ENCODE peak calls at places on chromosomes 2 and 18, in five cellular contexts. F is spleen, K is osteoblast, U is cardiac fibroblast, C is GM12865. Z is an unnamed sample.

GRCh38 chr18:23283933-23284430 is 148.7 kb downstream of the CABLES1 start:
- DNase-seq in F (no peak), K (no peak), U (peak; percentile 21), C (peak; percentile 81), Z (no peak)

GRCh38 chr2:6237261-6237660 is 545.1 kb downstream of the SOX11 start:
- DNase-seq in F (no peak), K (no peak), U (no peak), C (no peak), Z (no peak)

GRCh38 chr2:27952070-27952469 is 61.5 kb downstream of the BABAM2 start:
- DNase-seq in F (no peak), K (no peak), U (no peak), C (no peak), Z (no peak)

GRCh38 chr2:215379948-215380347 is 55.9 kb downstream of the FN1 start:
- DNase-seq in F (no peak), K (no peak), U (no peak), C (no peak), Z (no peak)

GRCh38 chr2:38997784-38998183 is 108.1 kb downstream of the ARHGEF33 start:
- DNase-seq in F (no peak), K (peak; percentile 92), U (peak; percentile 90), C (no peak), Z (peak; percentile 82)

GRCh38 chr2:122390406-122390805 is 635.0 kb downstream of the TSN start:
- DNase-seq in F (no peak), K (no peak), U (no peak), C (peak; percentile 1), Z (no peak)

GRCh38 chr2:62144689-62145477 is 51.0 kb upstream of the B3GNT2 start:
- DNase-seq in F (no peak), K (no peak), U (no peak), C (peak; percentile 25), Z (no peak)

GRCh38 chr18:26386421-26386820 is 160.2 kb downstream of the TAF4B start:
- DNase-seq in F (no peak), K (no peak), U (peak; percentile 47), C (no peak), Z (no peak)

GRCh38 chr2:44747794-44748193 is 193.7 kb upstream of the SIX3 start:
- DNase-seq in F (no peak), K (no peak), U (no peak), C (no peak), Z (no peak)

GRCh38 chr2:127094509-127095366 is 12.2 kb downstream of the BIN1 start:
- DNase-seq in F (peak; percentile 89), K (peak; percentile 95), U (peak; percentile 33), C (no peak), Z (no peak)

GRCh38 chr2:127093648-127094210 is 13.2 kb downstream of the BIN1 start:
- DNase-seq in F (peak; percentile 76), K (peak; percentile 76), U (no peak), C (no peak), Z (no peak)

GRCh38 chr2:127092306-127092705 is 14.6 kb downstream of the BIN1 start:
- DNase-seq in F (peak; percentile 69), K (peak; percentile 73), U (no peak), C (no peak), Z (no peak)

GRCh38 chr2:127091886-127092285 is 15.1 kb downstream of the BIN1 start:
- DNase-seq in F (peak; percentile 57), K (no peak), U (no peak), C (no peak), Z (no peak)

DNA sequence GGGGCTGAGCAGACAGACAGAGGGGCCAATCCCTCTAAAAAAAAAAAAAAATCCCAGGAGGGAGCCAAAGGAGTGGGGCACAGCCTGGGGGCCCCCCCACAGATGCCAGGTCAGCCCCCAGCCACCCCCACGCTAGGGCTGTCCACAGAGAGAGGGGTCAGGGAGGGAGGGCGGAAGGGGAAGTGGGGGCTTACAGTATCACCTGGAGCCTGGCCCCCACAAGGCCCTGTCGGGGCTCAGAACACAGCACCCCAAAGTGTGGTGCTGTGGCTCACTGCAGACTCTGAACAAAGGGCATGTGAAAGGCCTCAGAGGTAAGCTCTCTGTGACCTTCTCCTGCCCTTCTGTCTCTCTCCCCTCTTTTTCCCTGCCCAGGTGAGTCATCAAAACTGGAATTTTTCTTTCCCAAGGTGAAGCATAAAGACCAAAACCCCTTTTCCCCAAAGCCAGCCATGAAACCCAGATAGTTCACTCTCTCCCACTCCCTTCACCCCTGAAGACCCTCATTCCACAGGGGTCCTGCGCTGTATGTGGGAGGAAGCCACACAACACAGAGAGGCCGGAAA is 13.9 kb downstream of the BIN1 start:
- DNase-seq in F (peak; percentile 61), K (peak; percentile 58), U (no peak), C (no peak), Z (no peak)
- TF ChIP-seq CTCF in F (no peak), K (no peak), U (no peak), C (no peak), Z (no peak)

GRCh38 chr2:72155151-72155550 is 7.5 kb upstream of the CYP26B1 start:
- DNase-seq in F (no peak), K (peak; percentile 19), U (no peak), C (no peak), Z (no peak)

GRCh38 chr2:72154386-72154785 is 6.7 kb upstream of the CYP26B1 start:
- DNase-seq in F (peak; percentile 74), K (peak; percentile 11), U (no peak), C (no peak), Z (no peak)

GRCh38 chr2:72150961-72151356 is 3.3 kb upstream of the CYP26B1 start:
- DNase-seq in F (peak; percentile 56), K (no peak), U (no peak), C (no peak), Z (no peak)

GRCh38 chr2:72153924-72154323 is 6.3 kb upstream of the CYP26B1 start:
- DNase-seq in F (peak; percentile 24), K (peak; percentile 19), U (no peak), C (no peak), Z (no peak)

GRCh38 chr2:72153026-72153791 is 5.5 kb upstream of the CYP26B1 start:
- DNase-seq in F (no peak), K (peak; percentile 65), U (no peak), C (no peak), Z (no peak)
- TF ChIP-seq CTCF in F (no peak), K (no peak), U (no peak), C (no peak), Z (no peak)

DNA sequence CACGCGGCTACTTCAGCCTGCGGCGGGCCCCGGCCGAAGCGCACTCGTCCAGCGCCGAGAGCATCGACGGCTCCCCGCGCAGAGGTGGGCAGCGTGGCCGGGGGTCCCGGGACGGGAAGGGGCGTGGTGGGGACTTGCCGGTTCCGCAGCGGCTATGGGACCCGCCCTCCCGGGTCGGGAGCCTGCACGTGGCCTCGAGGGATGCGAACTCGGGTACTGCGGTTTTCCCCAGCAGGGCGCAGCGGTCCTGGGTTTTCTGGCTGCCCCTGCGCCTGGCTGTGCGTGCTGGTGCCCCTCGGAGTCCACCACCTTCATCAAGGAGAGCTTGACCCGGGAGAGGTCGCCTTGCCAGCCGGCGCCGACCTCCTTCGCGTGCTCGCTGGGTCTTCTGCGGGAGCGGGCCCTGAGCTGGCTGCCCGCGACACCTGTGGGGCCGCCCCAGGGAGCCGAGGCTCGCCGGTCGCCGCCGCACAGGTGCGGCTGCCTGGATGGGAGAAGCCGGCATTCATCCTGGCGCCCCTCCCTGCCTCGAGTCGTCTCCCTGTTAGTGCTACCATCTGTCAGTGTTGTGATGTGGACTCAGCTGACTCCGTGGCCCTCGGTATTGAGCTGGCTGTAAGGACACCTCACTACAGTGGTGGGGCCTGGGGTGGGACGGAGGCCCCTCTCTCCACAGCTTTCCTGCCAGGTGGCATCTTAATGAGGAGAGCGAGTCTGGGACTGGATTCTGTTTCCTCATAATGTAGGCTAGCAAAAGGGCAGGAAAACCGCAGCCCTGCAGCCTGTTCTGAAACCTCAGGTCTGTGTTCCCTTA is 177.3 kb downstream of the AGAP1 start:
- DNase-seq in F (no peak), K (peak; percentile 73), U (no peak), C (no peak), Z (no peak)
- TF ChIP-seq CTCF in F (no peak), K (no peak), U (no peak), C (no peak), Z (no peak)

GRCh38 chr2:85087541-85087940 is 45.7 kb upstream of the TCF7L1 start:
- DNase-seq in F (no peak), K (no peak), U (no peak), C (no peak), Z (no peak)
- TF ChIP-seq CTCF in F (no peak), K (no peak), U (no peak), C (no peak), Z (no peak)

GRCh38 chr2:118794546-118794945 is 52.9 kb downstream of the EN1 start:
- DNase-seq in F (no peak), K (no peak), U (no peak), C (no peak), Z (no peak)

GRCh38 chr2:118786691-118787090 is 60.8 kb downstream of the EN1 start:
- DNase-seq in F (no peak), K (peak; percentile 38), U (no peak), C (no peak), Z (no peak)

GRCh38 chr2:118791511-118791910 is 55.9 kb downstream of the EN1 start:
- DNase-seq in F (no peak), K (no peak), U (no peak), C (no peak), Z (no peak)
- TF ChIP-seq CTCF in F (no peak), K (no peak), U (no peak), C (no peak), Z (no peak)

DNA sequence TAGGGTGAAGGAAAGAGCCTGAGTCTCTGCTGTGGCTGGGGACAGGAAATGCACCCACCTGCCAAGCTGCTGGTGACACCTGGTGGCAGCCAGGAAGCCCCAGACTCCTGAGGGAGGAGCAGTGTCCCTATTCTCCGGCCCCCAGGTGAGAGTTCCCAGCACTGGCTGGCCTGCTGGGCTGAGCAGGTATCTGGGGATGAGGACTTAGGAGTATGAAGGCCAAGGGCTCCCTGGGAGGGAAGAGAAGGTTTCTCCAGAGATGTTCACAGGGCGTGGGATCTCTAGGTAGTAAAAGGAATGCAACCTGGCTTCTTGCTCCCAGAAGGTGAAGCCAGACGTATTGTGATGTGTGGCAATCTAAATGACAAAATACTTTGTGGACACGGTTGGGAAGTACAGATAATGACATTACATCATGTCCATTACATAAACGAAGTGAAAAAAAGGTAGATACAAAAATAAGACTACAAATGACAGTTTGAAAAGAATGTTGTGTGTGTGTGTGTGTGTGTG is 75.8 kb upstream of the SLC1A4 start:
- DNase-seq in F (no peak), K (no peak), U (no peak), C (peak; percentile 70), Z (no peak)
- TF ChIP-seq CTCF in F (no peak), K (no peak), U (no peak), C (peak; percentile 30), Z (no peak)

Z was measured in AG04449.